ENCODE peak calls at places on chromosomes 16 and 17, in six cellular contexts. K, L, Q, Z, C and V are unnamed samples.

GRCh38 chr17:34617398-34617797 is 38.0 kb downstream of the TMEM132E start:
- DNase-seq in Z (no peak), L (no peak), K (no peak), Q (no peak), C (no peak), V (no peak)

GRCh38 chr17:59859444-59860025 is 33.2 kb downstream of the TUBD1 start:
- DNase-seq in K (no peak), Z (peak; percentile 57), C (peak; percentile 24), Q (no peak), L (no peak), V (no peak)

GRCh38 chr16:67254809-67255552 is 6.2 kb downstream of the SLC9A5 start:
- DNase-seq in Q (no peak), K (no peak), C (no peak), Z (no peak), L (no peak), V (no peak)

GRCh38 chr16:9665851-9666271 is 516.4 kb downstream of the GRIN2A start:
- DNase-seq in L (no peak), Z (no peak), C (no peak), Q (no peak), K (no peak), V (no peak)

GRCh38 chr17:16352838-16353701 is at the start of gene CENPV:
- DNase-seq in L (peak; percentile 64), Q (peak; percentile 80), C (peak; percentile 85), K (peak; percentile 56), Z (peak; percentile 58), V (peak; percentile 73)

GRCh38 chr17:841313-841712 is 59.2 kb downstream of the MRM3 start:
- DNase-seq in K (no peak), Z (no peak), L (no peak), Q (no peak), C (no peak), V (no peak)

GRCh38 chr16:47470810-47471209 is 9.7 kb downstream of the PHKB start:
- DNase-seq in C (no peak), Q (no peak), Z (no peak), K (no peak), L (no peak), V (no peak)

GRCh38 chr16:89052824-89053724 is 40.6 kb upstream of the ACSF3 start:
- DNase-seq in Z (no peak), K (no peak), L (no peak), Q (peak; percentile 16), C (no peak), V (no peak)

GRCh38 chr17:32100971-32101631 is 41.2 kb upstream of the RHOT1 start:
- DNase-seq in L (no peak), Q (no peak), Z (no peak), K (no peak), C (no peak), V (no peak)

GRCh38 chr16:495127-495748 is 32.3 kb upstream of the CAPN15 start:
- DNase-seq in K (no peak), Z (peak; percentile 41), C (peak; percentile 64), Q (peak; percentile 21), L (peak; percentile 66), V (peak; percentile 28)